ENCODE peak calls at places on chromosomes 13 and 19, in five cellular contexts. R, S, N, D and G are unnamed samples.

GRCh38 chr19:12112701-12113100 is 27.4 kb downstream of the ZNF20 start:
- DNase-seq in R (no peak), S (no peak), N (no peak), D (peak; percentile 61), G (no peak)

GRCh38 chr19:29478578-29479565 is 46.9 kb upstream of the VSTM2B start:
- DNase-seq in R (no peak), S (no peak), N (peak; percentile 56), D (peak; percentile 13), G (peak; percentile 58)

GRCh38 chr19:18590273-18591272 is 2.0 kb downstream of the REX1BD start:
- DNase-seq in R (peak; percentile 57), S (no peak), N (peak; percentile 94), D (peak; percentile 76), G (peak; percentile 89)

GRCh38 chr13:80171096-80171495 is 169.8 kb downstream of the SPRY2 start:
- DNase-seq in R (no peak), S (no peak), N (no peak), D (no peak), G (no peak)

GRCh38 chr13:84706004-84706710 is 823.9 kb upstream of the SLITRK1 start:
- DNase-seq in R (no peak), S (no peak), N (no peak), D (no peak), G (peak; percentile 14)

GRCh38 chr13:78736142-78736541 is 77.2 kb upstream of the OBI1 start:
- DNase-seq in R (no peak), S (no peak), N (no peak), D (no peak), G (no peak)

GRCh38 chr13:46801831-46802230 is 4.9 kb upstream of the ESD start:
- DNase-seq in R (peak; percentile 13), S (no peak), N (no peak), D (no peak), G (no peak)

GRCh38 chr19:15022752-15023151 is 26.5 kb upstream of the CASP14 start:
- DNase-seq in R (no peak), S (no peak), N (no peak), D (no peak), G (peak; percentile 22)

GRCh38 chr19:10887616-10888367 is 16.4 kb downstream of the CARM1 start:
- DNase-seq in R (no peak), S (no peak), N (no peak), D (no peak), G (no peak)

GRCh38 chr13:81133066-81133465 is 792.1 kb upstream of the SPRY2 start:
- DNase-seq in R (no peak), S (no peak), N (no peak), D (no peak), G (no peak)

GRCh38 chr19:58519087-58519354 is 589 bp downstream of the ZBTB45 start:
- DNase-seq in R (peak; percentile 74), S (no peak), N (peak; percentile 82), D (peak; percentile 73), G (peak; percentile 88)

GRCh38 chr19:948842-949496 is 23.1 kb downstream of the ARID3A start:
- DNase-seq in R (no peak), S (no peak), N (peak; percentile 45), D (no peak), G (no peak)

GRCh38 chr13:43269037-43269476 is 245.7 kb downstream of the DNAJC15 start:
- DNase-seq in R (peak; percentile 98), S (no peak), N (no peak), D (peak; percentile 72), G (no peak)

GRCh38 chr13:41648314-41648935 is 191.1 kb downstream of the RGCC start:
- DNase-seq in R (peak; percentile 72), S (no peak), N (no peak), D (peak; percentile 98), G (no peak)

GRCh38 chr13:58434943-58435342 is 803.4 kb downstream of the PCDH17 start:
- DNase-seq in R (no peak), S (no peak), N (no peak), D (no peak), G (no peak)

GRCh38 chr19:44356383-44357111 is at the start of gene ZNF112:
- DNase-seq in R (peak; percentile 91), S (peak; percentile 11), N (peak; percentile 77), D (peak; percentile 94), G (peak; percentile 67)

GRCh38 chr13:39311619-39312018 is 273.4 kb downstream of the NHLRC3 start:
- DNase-seq in R (no peak), S (no peak), N (no peak), D (no peak), G (no peak)

GRCh38 chr13:75505327-75505726 is 23.4 kb upstream of the TBC1D4 start:
- DNase-seq in R (no peak), S (no peak), N (no peak), D (no peak), G (no peak)

GRCh38 chr13:77599351-77599750 is 63.8 kb downstream of the SCEL start:
- DNase-seq in R (no peak), S (no peak), N (no peak), D (no peak), G (no peak)

GRCh38 chr19:49339364-49340068 is 4.3 kb downstream of the CD37 start:
- DNase-seq in R (peak; percentile 50), S (no peak), N (peak; percentile 49), D (no peak), G (peak; percentile 90)

GRCh38 chr13:32984857-32985626 is 31.2 kb upstream of the KL start:
- DNase-seq in R (peak; percentile 58), S (no peak), N (no peak), D (no peak), G (no peak)

GRCh38 chr19:58227964-58228583 is 640 bp upstream of the ZNF544 start:
- DNase-seq in R (no peak), S (no peak), N (peak; percentile 40), D (no peak), G (no peak)

DNA sequence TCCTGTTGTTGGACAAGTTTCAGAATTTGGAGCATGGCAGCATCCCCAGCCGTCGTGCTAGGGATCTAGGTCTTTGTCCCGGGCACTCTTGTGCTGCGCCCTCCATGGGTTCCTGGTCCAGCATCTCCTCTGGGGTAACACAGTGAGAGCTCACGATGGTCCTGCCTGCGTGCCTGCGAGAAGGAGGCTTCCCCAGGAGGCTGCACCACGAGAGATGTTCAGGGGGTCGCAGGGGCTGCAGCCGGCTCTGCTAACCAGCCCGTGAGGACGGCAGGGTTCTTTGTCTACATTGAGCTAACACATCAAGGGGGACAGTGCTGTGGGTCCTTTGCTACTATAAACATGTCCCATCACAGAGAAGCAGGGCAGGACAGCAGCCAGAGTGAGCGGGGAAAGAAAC is 103.9 kb upstream of the SOX1 start:
- DNase-seq in R (no peak), S (no peak), N (no peak), D (no peak), G (no peak)
- TF ChIP-seq MXI1 in R (no peak), S (no peak), N (no peak), D (no peak), G (no peak)

GRCh38 chr13:98325724-98326123 is 148.7 kb upstream of the RNF113B start:
- DNase-seq in R (no peak), S (no peak), N (no peak), D (no peak), G (no peak)

GRCh38 chr13:98322091-98322718 is 145.1 kb upstream of the RNF113B start:
- DNase-seq in R (no peak), S (no peak), N (no peak), D (no peak), G (no peak)

GRCh38 chr13:98321356-98321755 is 144.3 kb upstream of the RNF113B start:
- DNase-seq in R (no peak), S (no peak), N (no peak), D (no peak), G (no peak)

GRCh38 chr13:98326274-98326673 is 149.2 kb upstream of the RNF113B start:
- DNase-seq in R (no peak), S (no peak), N (no peak), D (no peak), G (no peak)

DNA sequence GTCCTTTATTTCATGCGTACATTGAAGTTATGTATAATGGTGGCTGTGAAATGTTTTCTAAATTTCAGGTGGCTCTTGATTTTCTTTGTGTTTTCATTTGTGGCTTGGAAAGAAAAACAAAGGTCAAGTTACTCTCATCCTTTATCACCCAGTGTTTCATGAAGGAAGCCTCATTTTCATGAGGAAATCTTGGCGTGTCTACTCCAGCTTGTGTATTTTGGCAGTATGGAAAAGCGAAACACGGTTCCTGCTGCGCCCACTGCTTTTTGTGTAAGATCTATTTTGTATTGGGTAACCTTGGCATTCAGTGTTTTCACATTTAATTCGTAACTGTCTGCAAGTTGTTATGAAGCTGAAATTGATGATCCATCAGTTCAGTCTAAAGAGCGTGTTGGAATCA is 147.0 kb upstream of the RNF113B start:
- DNase-seq in R (no peak), S (no peak), N (no peak), D (no peak), G (no peak)
- TF ChIP-seq MXI1 in R (no peak), S (no peak), N (no peak), D (no peak), G (no peak)

GRCh38 chr19:13143135-13143534 is 7.0 kb downstream of the STX10 start:
- DNase-seq in R (peak; percentile 82), S (no peak), N (peak; percentile 58), D (peak; percentile 51), G (no peak)
- TF ChIP-seq MXI1 in R (no peak), S (no peak), N (no peak), D (no peak), G (no peak)

GRCh38 chr19:7932930-7933300 is 7.0 kb upstream of the CTXN1 start:
- DNase-seq in R (no peak), S (no peak), N (no peak), D (no peak), G (no peak)

GRCh38 chr19:7931221-7932061 is 5.5 kb upstream of the CTXN1 start:
- DNase-seq in R (no peak), S (no peak), N (no peak), D (no peak), G (no peak)

GRCh38 chr19:7928741-7929701 is 3.1 kb upstream of the CTXN1 start:
- DNase-seq in R (peak; percentile 88), S (no peak), N (peak; percentile 76), D (peak; percentile 53), G (peak; percentile 91)

GRCh38 chr19:7932276-7932929 is 6.5 kb upstream of the CTXN1 start:
- DNase-seq in R (no peak), S (no peak), N (no peak), D (no peak), G (no peak)

DNA sequence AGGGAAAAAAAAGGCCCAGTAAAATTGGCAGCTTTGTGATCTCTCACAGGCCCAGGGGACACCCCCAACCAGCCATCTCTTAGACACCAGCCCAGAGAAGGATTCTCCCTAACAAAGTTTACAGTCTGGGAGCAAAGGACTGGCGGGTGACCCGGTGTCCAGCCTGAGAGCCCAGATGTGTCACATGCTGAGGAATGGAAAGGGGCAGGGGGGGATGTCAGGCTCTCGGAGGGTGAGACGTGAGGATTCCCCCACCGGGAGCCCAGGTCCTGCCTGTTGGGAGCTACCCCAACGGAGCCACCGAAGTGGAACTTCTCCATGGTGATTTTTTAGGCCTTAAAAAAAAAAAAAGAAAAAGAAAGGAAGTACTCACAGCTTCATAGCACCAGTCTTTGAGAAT is 4.8 kb upstream of the CTXN1 start:
- DNase-seq in R (no peak), S (no peak), N (no peak), D (no peak), G (no peak)
- TF ChIP-seq MXI1 in R (no peak), S (no peak), N (no peak), D (no peak), G (no peak)